ENCODE peak calls at places on chromosome 20, in seven cellular contexts. One of them, this sample, is unnamed.
A peak's percentile ranks its signal among the peaks of the same experiment; 100 is the strongest.

GRCh38 chr20:43963872-43964791 is 49.5 kb downstream of the TOX2 start:
- DNase-seq in cardiac muscle cell: peak; percentile 94
- DNase-seq in left lung: no peak
- DNase-seq in A549: no peak
- DNase-seq in lower lobe of right lung: no peak
- DNase-seq in heart left ventricle: peak; percentile 84
- DNase-seq in endothelial cell of umbilical vein: no peak
- DNase-seq in this sample: no peak

GRCh38 chr20:20373046-20373706 is 5.3 kb downstream of the INSM1 start:
- DNase-seq in cardiac muscle cell: peak; percentile 36
- DNase-seq in left lung: no peak
- DNase-seq in A549: no peak
- DNase-seq in lower lobe of right lung: no peak
- DNase-seq in heart left ventricle: no peak
- DNase-seq in endothelial cell of umbilical vein: no peak
- DNase-seq in this sample: no peak

GRCh38 chr20:61954276-61955021 is 111.2 kb downstream of the TAF4 start:
- DNase-seq in cardiac muscle cell: no peak
- DNase-seq in left lung: peak; percentile 27
- DNase-seq in A549: no peak
- DNase-seq in lower lobe of right lung: peak; percentile 39
- DNase-seq in heart left ventricle: no peak
- DNase-seq in endothelial cell of umbilical vein: no peak
- DNase-seq in this sample: no peak

GRCh38 chr20:3706774-3707507 is 5.5 kb downstream of the SIGLEC1 start:
- DNase-seq in cardiac muscle cell: no peak
- DNase-seq in left lung: no peak
- DNase-seq in A549: no peak
- DNase-seq in lower lobe of right lung: no peak
- DNase-seq in heart left ventricle: peak; percentile 63
- DNase-seq in endothelial cell of umbilical vein: no peak
- DNase-seq in this sample: no peak

GRCh38 chr20:9093203-9093962 is 24.5 kb downstream of the PLCB4 start:
- DNase-seq in cardiac muscle cell: no peak
- DNase-seq in left lung: no peak
- DNase-seq in A549: no peak
- DNase-seq in lower lobe of right lung: no peak
- DNase-seq in heart left ventricle: no peak
- DNase-seq in endothelial cell of umbilical vein: peak; percentile 86
- DNase-seq in this sample: no peak

GRCh38 chr20:59866338-59866737 is 67.1 kb downstream of the SYCP2 start:
- DNase-seq in cardiac muscle cell: no peak
- DNase-seq in left lung: no peak
- DNase-seq in A549: no peak
- DNase-seq in lower lobe of right lung: no peak
- DNase-seq in heart left ventricle: no peak
- DNase-seq in endothelial cell of umbilical vein: no peak
- DNase-seq in this sample: no peak

GRCh38 chr20:38004416-38004815 is 28.8 kb downstream of the TTI1 start:
- DNase-seq in cardiac muscle cell: no peak
- DNase-seq in left lung: no peak
- DNase-seq in A549: no peak
- DNase-seq in lower lobe of right lung: no peak
- DNase-seq in heart left ventricle: no peak
- DNase-seq in endothelial cell of umbilical vein: no peak
- DNase-seq in this sample: no peak

GRCh38 chr20:61520761-61521460 is 268.9 kb downstream of the CDH4 start:
- DNase-seq in cardiac muscle cell: peak; percentile 68
- DNase-seq in left lung: no peak
- DNase-seq in A549: no peak
- DNase-seq in lower lobe of right lung: no peak
- DNase-seq in heart left ventricle: no peak
- DNase-seq in endothelial cell of umbilical vein: no peak
- DNase-seq in this sample: no peak

GRCh38 chr20:13671500-13672288 is 33.0 kb upstream of the TASP1 start:
- DNase-seq in cardiac muscle cell: peak; percentile 68
- DNase-seq in left lung: no peak
- DNase-seq in A549: no peak
- DNase-seq in lower lobe of right lung: no peak
- DNase-seq in heart left ventricle: no peak
- DNase-seq in endothelial cell of umbilical vein: no peak
- DNase-seq in this sample: no peak

GRCh38 chr20:41078329-41078728 is 49.7 kb downstream of the TOP1 start:
- DNase-seq in cardiac muscle cell: peak; percentile 76
- DNase-seq in left lung: no peak
- DNase-seq in A549: peak; percentile 15
- DNase-seq in lower lobe of right lung: no peak
- DNase-seq in heart left ventricle: no peak
- DNase-seq in endothelial cell of umbilical vein: peak; percentile 86
- DNase-seq in this sample: no peak

GRCh38 chr20:58852559-58853271 is at the start of gene GNAS:
- DNase-seq in cardiac muscle cell: peak; percentile 70
- DNase-seq in left lung: peak; percentile 49
- DNase-seq in A549: peak; percentile 72
- DNase-seq in lower lobe of right lung: peak; percentile 68
- DNase-seq in heart left ventricle: peak; percentile 78
- DNase-seq in endothelial cell of umbilical vein: peak; percentile 47
- DNase-seq in this sample: peak; percentile 47

GRCh38 chr20:20712004-20712473 is 405 bp downstream of the RALGAPA2 start:
- DNase-seq in cardiac muscle cell: no peak
- DNase-seq in left lung: no peak
- DNase-seq in A549: no peak
- DNase-seq in lower lobe of right lung: no peak
- DNase-seq in heart left ventricle: no peak
- DNase-seq in endothelial cell of umbilical vein: peak; percentile 18
- DNase-seq in this sample: peak; percentile 26

GRCh38 chr20:44747166-44748004 is 1.7 kb downstream of the KCNK15 start:
- DNase-seq in cardiac muscle cell: peak; percentile 85
- DNase-seq in left lung: peak; percentile 72
- DNase-seq in A549: peak; percentile 80
- DNase-seq in lower lobe of right lung: peak; percentile 84
- DNase-seq in heart left ventricle: no peak
- DNase-seq in endothelial cell of umbilical vein: peak; percentile 63
- DNase-seq in this sample: peak; percentile 64

GRCh38 chr20:42366626-42367025 is 748.4 kb upstream of the CHD6 start:
- DNase-seq in cardiac muscle cell: no peak
- DNase-seq in left lung: no peak
- DNase-seq in A549: no peak
- DNase-seq in lower lobe of right lung: no peak
- DNase-seq in heart left ventricle: no peak
- DNase-seq in endothelial cell of umbilical vein: no peak
- DNase-seq in this sample: no peak

GRCh38 chr20:36121981-36122930 is 32.3 kb upstream of the EPB41L1 start:
- DNase-seq in cardiac muscle cell: no peak
- DNase-seq in left lung: peak; percentile 83
- DNase-seq in A549: no peak
- DNase-seq in lower lobe of right lung: peak; percentile 86
- DNase-seq in heart left ventricle: no peak
- DNase-seq in endothelial cell of umbilical vein: no peak
- DNase-seq in this sample: no peak

DNA sequence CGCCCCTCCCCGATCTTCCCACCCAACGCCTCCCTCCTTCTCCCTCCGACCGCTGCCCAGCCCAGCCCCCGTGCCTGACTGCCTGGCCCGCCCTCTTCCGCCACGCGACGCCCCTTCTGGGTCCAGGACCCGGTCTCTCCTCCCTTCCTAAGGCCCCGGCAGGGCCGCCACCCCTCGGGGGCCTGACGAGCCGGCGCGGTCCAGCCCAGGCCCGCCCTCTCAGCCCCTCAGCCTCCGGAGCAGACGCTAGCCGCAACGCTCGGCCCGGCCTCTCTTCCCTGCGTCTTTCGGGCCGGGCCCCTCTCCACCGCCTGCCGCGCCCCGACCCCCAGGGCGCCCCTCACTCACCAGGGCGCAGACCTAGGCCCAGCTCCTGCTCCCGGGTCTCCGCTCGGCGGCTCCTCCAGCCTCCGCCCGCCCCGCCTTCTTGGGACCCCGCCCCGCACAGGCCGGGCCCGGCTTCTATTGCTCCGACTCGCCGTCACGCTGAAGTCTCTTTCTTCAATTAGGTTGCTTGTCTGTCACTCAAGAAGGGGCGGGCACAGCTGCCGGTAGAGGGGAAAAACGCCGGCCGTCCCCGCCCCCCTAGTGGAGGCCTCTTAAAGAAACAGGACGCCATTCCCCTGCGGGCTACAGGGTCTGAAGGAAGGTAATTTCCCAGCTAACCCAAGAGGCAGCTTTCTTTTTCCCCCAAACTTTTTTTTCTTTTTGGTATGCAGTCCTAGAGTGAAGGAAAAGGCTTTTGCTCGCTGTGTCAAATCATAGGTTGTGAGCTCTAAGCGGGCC is at the start of gene ELMO2:
- DNase-seq in cardiac muscle cell: peak; percentile 99
- DNase-seq in left lung: peak; percentile 97
- DNase-seq in A549: peak; percentile 96
- DNase-seq in lower lobe of right lung: peak; percentile 99
- DNase-seq in heart left ventricle: peak; percentile 98
- DNase-seq in endothelial cell of umbilical vein: peak; percentile 97
- DNase-seq in this sample: peak; percentile 94
- TF ChIP-seq CTCF in cardiac muscle cell: peak; percentile 3
- TF ChIP-seq CTCF in left lung: no peak
- TF ChIP-seq CTCF in A549: no peak
- TF ChIP-seq CTCF in lower lobe of right lung: peak; percentile 21
- TF ChIP-seq CTCF in heart left ventricle: peak; percentile 22
- TF ChIP-seq CTCF in endothelial cell of umbilical vein: no peak
- TF ChIP-seq CTCF in this sample: peak; percentile 20

GRCh38 chr20:50456452-50457324 is 53.5 kb upstream of the PTPN1 start:
- DNase-seq in cardiac muscle cell: no peak
- DNase-seq in left lung: no peak
- DNase-seq in A549: no peak
- DNase-seq in lower lobe of right lung: no peak
- DNase-seq in heart left ventricle: no peak
- DNase-seq in endothelial cell of umbilical vein: no peak
- DNase-seq in this sample: no peak
- TF ChIP-seq CTCF in cardiac muscle cell: peak; percentile 17
- TF ChIP-seq CTCF in left lung: no peak
- TF ChIP-seq CTCF in A549: no peak
- TF ChIP-seq CTCF in lower lobe of right lung: no peak
- TF ChIP-seq CTCF in heart left ventricle: no peak
- TF ChIP-seq CTCF in endothelial cell of umbilical vein: no peak
- TF ChIP-seq CTCF in this sample: peak; percentile 22

DNA sequence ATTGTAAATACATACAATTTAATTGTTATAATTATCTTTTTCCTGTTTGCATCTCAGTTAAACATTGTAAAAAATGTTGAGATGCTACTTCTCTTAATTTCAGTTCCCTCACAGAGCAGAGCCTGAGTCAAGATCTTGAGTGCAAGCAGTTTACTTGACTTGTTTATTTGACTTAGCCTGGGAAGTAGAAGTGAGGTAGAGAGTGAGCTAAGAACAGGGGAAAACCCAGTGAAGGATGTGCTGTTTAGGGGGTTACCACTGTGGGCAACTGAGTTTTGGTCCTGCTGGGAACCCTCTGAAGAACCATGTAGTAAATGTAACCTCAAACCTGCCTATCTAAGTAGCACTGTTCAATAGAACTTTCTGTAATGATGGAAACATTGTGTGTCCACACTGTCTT is 495.2 kb upstream of the FLRT3 start:
- DNase-seq in cardiac muscle cell: no peak
- DNase-seq in left lung: no peak
- DNase-seq in A549: no peak
- DNase-seq in lower lobe of right lung: no peak
- DNase-seq in heart left ventricle: no peak
- DNase-seq in endothelial cell of umbilical vein: no peak
- DNase-seq in this sample: no peak
- TF ChIP-seq CTCF in cardiac muscle cell: no peak
- TF ChIP-seq CTCF in left lung: no peak
- TF ChIP-seq CTCF in A549: no peak
- TF ChIP-seq CTCF in lower lobe of right lung: no peak
- TF ChIP-seq CTCF in heart left ventricle: no peak
- TF ChIP-seq CTCF in endothelial cell of umbilical vein: no peak
- TF ChIP-seq CTCF in this sample: no peak

GRCh38 chr20:25076731-25077609 is 5.0 kb downstream of the VSX1 start:
- DNase-seq in cardiac muscle cell: peak; percentile 52
- DNase-seq in left lung: no peak
- DNase-seq in A549: peak; percentile 89
- DNase-seq in lower lobe of right lung: no peak
- DNase-seq in heart left ventricle: no peak
- DNase-seq in endothelial cell of umbilical vein: no peak
- DNase-seq in this sample: peak; percentile 7
- TF ChIP-seq CTCF in cardiac muscle cell: peak; percentile 38
- TF ChIP-seq CTCF in left lung: no peak
- TF ChIP-seq CTCF in A549: peak; percentile 60
- TF ChIP-seq CTCF in lower lobe of right lung: no peak
- TF ChIP-seq CTCF in heart left ventricle: peak; percentile 19
- TF ChIP-seq CTCF in endothelial cell of umbilical vein: no peak
- TF ChIP-seq CTCF in this sample: peak; percentile 10

DNA sequence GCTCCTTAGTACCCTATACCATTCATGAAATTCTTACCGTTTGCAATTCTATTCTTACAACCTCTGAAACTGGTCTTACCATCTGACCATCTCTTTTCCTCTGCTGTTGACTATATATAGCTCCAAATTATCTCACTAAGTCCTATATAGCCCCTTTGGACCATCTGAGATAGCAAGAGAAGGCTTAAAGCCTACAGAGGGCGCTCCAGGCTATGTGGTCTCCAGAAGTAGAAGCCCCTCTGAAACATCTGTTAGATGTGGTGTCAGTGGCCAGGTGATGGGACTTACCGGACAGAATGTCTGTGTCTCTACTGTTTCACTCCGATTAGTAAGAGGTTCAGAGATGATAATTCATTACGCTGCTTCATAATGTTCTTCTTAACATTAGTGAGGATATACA is 140.7 kb upstream of the BMP2 start:
- DNase-seq in cardiac muscle cell: no peak
- DNase-seq in left lung: no peak
- DNase-seq in A549: no peak
- DNase-seq in lower lobe of right lung: no peak
- DNase-seq in heart left ventricle: no peak
- DNase-seq in endothelial cell of umbilical vein: no peak
- DNase-seq in this sample: no peak
- TF ChIP-seq CTCF in cardiac muscle cell: peak; percentile 4
- TF ChIP-seq CTCF in left lung: no peak
- TF ChIP-seq CTCF in A549: no peak
- TF ChIP-seq CTCF in lower lobe of right lung: no peak
- TF ChIP-seq CTCF in heart left ventricle: no peak
- TF ChIP-seq CTCF in endothelial cell of umbilical vein: no peak
- TF ChIP-seq CTCF in this sample: no peak

DNA sequence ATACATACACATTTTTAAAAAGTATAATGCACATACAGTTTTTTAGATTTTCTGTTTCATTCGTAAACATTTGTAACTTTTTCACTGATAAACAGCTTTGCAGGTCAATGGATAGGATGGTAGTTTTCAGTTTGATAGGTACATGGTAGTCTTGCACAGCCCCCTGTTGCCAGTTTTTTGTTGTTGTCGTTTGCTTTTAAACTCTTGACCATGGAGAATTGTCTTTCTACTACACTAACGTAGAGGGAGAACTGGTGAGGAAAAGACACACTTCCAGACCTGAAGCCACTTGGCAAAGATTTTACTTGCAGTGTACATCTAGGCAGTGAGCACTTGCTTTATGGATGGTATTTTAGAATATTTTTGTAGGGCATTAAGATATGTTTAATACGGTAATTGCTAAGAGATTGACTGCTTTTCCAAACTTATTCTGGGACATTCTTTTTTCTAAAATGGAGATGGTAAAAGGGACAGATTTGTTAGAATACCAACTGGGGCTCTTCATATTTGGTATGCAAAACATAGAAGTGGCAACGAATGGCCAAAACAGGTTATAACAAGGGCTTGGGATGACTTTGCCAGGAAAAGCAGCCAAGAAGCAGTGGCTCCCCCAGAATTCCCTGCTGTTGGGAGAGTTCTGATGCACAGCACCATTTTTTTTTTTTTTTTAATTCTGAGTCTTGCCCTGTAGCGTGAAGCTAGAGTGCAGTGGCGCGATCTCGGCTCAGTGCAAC is 1.5 kb downstream of the PYGB start:
- DNase-seq in cardiac muscle cell: no peak
- DNase-seq in left lung: no peak
- DNase-seq in A549: no peak
- DNase-seq in lower lobe of right lung: no peak
- DNase-seq in heart left ventricle: no peak
- DNase-seq in endothelial cell of umbilical vein: peak; percentile 30
- DNase-seq in this sample: no peak
- TF ChIP-seq CTCF in cardiac muscle cell: no peak
- TF ChIP-seq CTCF in left lung: no peak
- TF ChIP-seq CTCF in A549: peak; percentile 24
- TF ChIP-seq CTCF in lower lobe of right lung: no peak
- TF ChIP-seq CTCF in heart left ventricle: no peak
- TF ChIP-seq CTCF in endothelial cell of umbilical vein: no peak
- TF ChIP-seq CTCF in this sample: no peak